ENCODE peak calls at places on chromosomes 16 and 17, in nine cellular contexts. One of them, this sample, is unnamed.

GRCh38 chr16:80274576-80275191 is 266.1 kb upstream of the DYNLRB2 start:
- DNase-seq in cardiac muscle cell: peak
- DNase-seq in OCI-LY7: no peak
- DNase-seq in lower lobe of right lung: no peak
- DNase-seq in lower leg skin: no peak
- DNase-seq in colonic mucosa: no peak
- DNase-seq in endothelial cell of umbilical vein: no peak
- DNase-seq in mammary epithelial cell: peak
- DNase-seq in ovary: no peak
- DNase-seq in this sample: no peak

GRCh38 chr17:44916781-44917241 is 1.5 kb upstream of the GFAP start:
- DNase-seq in mammary epithelial cell: peak
- DNase-seq in OCI-LY7: no peak
- DNase-seq in lower leg skin: no peak
- DNase-seq in lower lobe of right lung: peak
- DNase-seq in colonic mucosa: no peak
- DNase-seq in ovary: no peak
- DNase-seq in endothelial cell of umbilical vein: peak
- DNase-seq in cardiac muscle cell: peak
- DNase-seq in this sample: no peak

GRCh38 chr17:11986179-11986938 is 10.9 kb downstream of the ZNF18 start:
- DNase-seq in lower leg skin: peak
- DNase-seq in colonic mucosa: no peak
- DNase-seq in endothelial cell of umbilical vein: no peak
- DNase-seq in OCI-LY7: no peak
- DNase-seq in ovary: no peak
- DNase-seq in mammary epithelial cell: no peak
- DNase-seq in lower lobe of right lung: no peak
- DNase-seq in cardiac muscle cell: peak
- DNase-seq in this sample: no peak

GRCh38 chr16:10967981-10968380 is 23.6 kb downstream of the CLEC16A start:
- DNase-seq in cardiac muscle cell: peak
- DNase-seq in OCI-LY7: no peak
- DNase-seq in endothelial cell of umbilical vein: no peak
- DNase-seq in colonic mucosa: no peak
- DNase-seq in lower leg skin: no peak
- DNase-seq in lower lobe of right lung: no peak
- DNase-seq in ovary: no peak
- DNase-seq in mammary epithelial cell: no peak
- DNase-seq in this sample: no peak

GRCh38 chr16:28876973-28877641 is 1.2 kb upstream of the ATP2A1 start:
- DNase-seq in cardiac muscle cell: no peak
- DNase-seq in mammary epithelial cell: no peak
- DNase-seq in ovary: no peak
- DNase-seq in colonic mucosa: no peak
- DNase-seq in endothelial cell of umbilical vein: no peak
- DNase-seq in lower lobe of right lung: no peak
- DNase-seq in OCI-LY7: no peak
- DNase-seq in lower leg skin: no peak
- DNase-seq in this sample: no peak

GRCh38 chr17:33243732-33244131 is 49.4 kb downstream of the ASIC2 start:
- DNase-seq in OCI-LY7: no peak
- DNase-seq in ovary: no peak
- DNase-seq in cardiac muscle cell: no peak
- DNase-seq in lower lobe of right lung: no peak
- DNase-seq in lower leg skin: no peak
- DNase-seq in colonic mucosa: no peak
- DNase-seq in mammary epithelial cell: no peak
- DNase-seq in endothelial cell of umbilical vein: no peak
- DNase-seq in this sample: no peak

GRCh38 chr17:40596261-40596919 is 31.1 kb upstream of the CCR7 start:
- DNase-seq in ovary: no peak
- DNase-seq in mammary epithelial cell: peak
- DNase-seq in endothelial cell of umbilical vein: no peak
- DNase-seq in lower leg skin: no peak
- DNase-seq in colonic mucosa: no peak
- DNase-seq in OCI-LY7: peak
- DNase-seq in lower lobe of right lung: no peak
- DNase-seq in cardiac muscle cell: no peak
- DNase-seq in this sample: peak

GRCh38 chr17:35010093-35010492 is 29.8 kb downstream of the LIG3 start:
- DNase-seq in ovary: no peak
- DNase-seq in OCI-LY7: no peak
- DNase-seq in endothelial cell of umbilical vein: no peak
- DNase-seq in lower leg skin: no peak
- DNase-seq in cardiac muscle cell: no peak
- DNase-seq in lower lobe of right lung: no peak
- DNase-seq in colonic mucosa: no peak
- DNase-seq in mammary epithelial cell: no peak
- DNase-seq in this sample: no peak

GRCh38 chr17:40301315-40301714 is 7.7 kb upstream of the RARA start:
- DNase-seq in colonic mucosa: no peak
- DNase-seq in cardiac muscle cell: no peak
- DNase-seq in endothelial cell of umbilical vein: no peak
- DNase-seq in mammary epithelial cell: no peak
- DNase-seq in lower leg skin: no peak
- DNase-seq in OCI-LY7: no peak
- DNase-seq in ovary: no peak
- DNase-seq in lower lobe of right lung: no peak
- DNase-seq in this sample: no peak

GRCh38 chr17:77266213-77266612 is 125.4 kb downstream of the SEC14L1 start:
- DNase-seq in ovary: no peak
- DNase-seq in cardiac muscle cell: no peak
- DNase-seq in lower lobe of right lung: no peak
- DNase-seq in endothelial cell of umbilical vein: no peak
- DNase-seq in lower leg skin: no peak
- DNase-seq in colonic mucosa: no peak
- DNase-seq in mammary epithelial cell: no peak
- DNase-seq in OCI-LY7: no peak
- DNase-seq in this sample: no peak

GRCh38 chr17:68820825-68821481 is 134.2 kb downstream of the ABCA8 start:
- DNase-seq in OCI-LY7: no peak
- DNase-seq in cardiac muscle cell: peak
- DNase-seq in lower leg skin: no peak
- DNase-seq in mammary epithelial cell: no peak
- DNase-seq in endothelial cell of umbilical vein: peak
- DNase-seq in ovary: no peak
- DNase-seq in colonic mucosa: no peak
- DNase-seq in lower lobe of right lung: no peak
- DNase-seq in this sample: no peak

GRCh38 chr16:75443301-75443700 is 10.0 kb upstream of the CFDP1 start:
- DNase-seq in mammary epithelial cell: no peak
- DNase-seq in ovary: no peak
- DNase-seq in OCI-LY7: no peak
- DNase-seq in cardiac muscle cell: peak
- DNase-seq in lower lobe of right lung: no peak
- DNase-seq in lower leg skin: no peak
- DNase-seq in endothelial cell of umbilical vein: no peak
- DNase-seq in colonic mucosa: no peak
- DNase-seq in this sample: no peak

GRCh38 chr16:26665166-26665939 is 401.4 kb upstream of the C16orf82 start:
- DNase-seq in colonic mucosa: no peak
- DNase-seq in endothelial cell of umbilical vein: no peak
- DNase-seq in ovary: no peak
- DNase-seq in OCI-LY7: no peak
- DNase-seq in cardiac muscle cell: no peak
- DNase-seq in mammary epithelial cell: no peak
- DNase-seq in lower lobe of right lung: no peak
- DNase-seq in lower leg skin: no peak
- DNase-seq in this sample: peak

GRCh38 chr16:289395-289997 is 6.5 kb downstream of the PDIA2 start:
- DNase-seq in ovary: no peak
- DNase-seq in cardiac muscle cell: no peak
- DNase-seq in endothelial cell of umbilical vein: no peak
- DNase-seq in OCI-LY7: no peak
- DNase-seq in mammary epithelial cell: no peak
- DNase-seq in lower lobe of right lung: no peak
- DNase-seq in colonic mucosa: no peak
- DNase-seq in lower leg skin: no peak
- DNase-seq in this sample: no peak

GRCh38 chr16:58127634-58128033 is 1.5 kb downstream of the CFAP20 start:
- DNase-seq in lower lobe of right lung: no peak
- DNase-seq in lower leg skin: no peak
- DNase-seq in endothelial cell of umbilical vein: peak
- DNase-seq in cardiac muscle cell: no peak
- DNase-seq in mammary epithelial cell: peak
- DNase-seq in ovary: no peak
- DNase-seq in OCI-LY7: peak
- DNase-seq in colonic mucosa: no peak
- DNase-seq in this sample: no peak

GRCh38 chr16:11087691-11088431 is 143.5 kb downstream of the CLEC16A start:
- DNase-seq in mammary epithelial cell: no peak
- DNase-seq in colonic mucosa: no peak
- DNase-seq in lower lobe of right lung: no peak
- DNase-seq in lower leg skin: no peak
- DNase-seq in endothelial cell of umbilical vein: no peak
- DNase-seq in OCI-LY7: peak
- DNase-seq in ovary: no peak
- DNase-seq in cardiac muscle cell: no peak
- DNase-seq in this sample: no peak

GRCh38 chr16:19481291-19481690 is 40.6 kb downstream of the GDE1 start:
- DNase-seq in mammary epithelial cell: no peak
- DNase-seq in endothelial cell of umbilical vein: no peak
- DNase-seq in OCI-LY7: no peak
- DNase-seq in ovary: no peak
- DNase-seq in lower leg skin: no peak
- DNase-seq in lower lobe of right lung: no peak
- DNase-seq in colonic mucosa: no peak
- DNase-seq in cardiac muscle cell: peak
- DNase-seq in this sample: no peak
- H3K4me3 ChIP-seq in mammary epithelial cell: no peak
- H3K4me3 ChIP-seq in endothelial cell of umbilical vein: no peak
- H3K4me3 ChIP-seq in OCI-LY7: no peak
- H3K4me3 ChIP-seq in ovary: no peak
- H3K4me3 ChIP-seq in lower leg skin: no peak
- H3K4me3 ChIP-seq in lower lobe of right lung: no peak
- H3K4me3 ChIP-seq in colonic mucosa: no peak
- H3K4me3 ChIP-seq in cardiac muscle cell: no peak
- H3K4me3 ChIP-seq in this sample: no peak

GRCh38 chr16:89275284-89275584 is 57.7 kb downstream of the ZNF778 start:
- DNase-seq in cardiac muscle cell: no peak
- DNase-seq in ovary: no peak
- DNase-seq in OCI-LY7: no peak
- DNase-seq in endothelial cell of umbilical vein: no peak
- DNase-seq in lower lobe of right lung: no peak
- DNase-seq in colonic mucosa: no peak
- DNase-seq in mammary epithelial cell: no peak
- DNase-seq in lower leg skin: no peak
- DNase-seq in this sample: no peak
- TF ChIP-seq CTCF in cardiac muscle cell: no peak
- TF ChIP-seq CTCF in ovary: no peak
- TF ChIP-seq CTCF in OCI-LY7: no peak
- TF ChIP-seq CTCF in endothelial cell of umbilical vein: no peak
- TF ChIP-seq CTCF in lower lobe of right lung: no peak
- TF ChIP-seq CTCF in colonic mucosa: no peak
- TF ChIP-seq CTCF in mammary epithelial cell: no peak
- TF ChIP-seq CTCF in lower leg skin: no peak
- TF ChIP-seq CTCF in this sample: no peak

DNA sequence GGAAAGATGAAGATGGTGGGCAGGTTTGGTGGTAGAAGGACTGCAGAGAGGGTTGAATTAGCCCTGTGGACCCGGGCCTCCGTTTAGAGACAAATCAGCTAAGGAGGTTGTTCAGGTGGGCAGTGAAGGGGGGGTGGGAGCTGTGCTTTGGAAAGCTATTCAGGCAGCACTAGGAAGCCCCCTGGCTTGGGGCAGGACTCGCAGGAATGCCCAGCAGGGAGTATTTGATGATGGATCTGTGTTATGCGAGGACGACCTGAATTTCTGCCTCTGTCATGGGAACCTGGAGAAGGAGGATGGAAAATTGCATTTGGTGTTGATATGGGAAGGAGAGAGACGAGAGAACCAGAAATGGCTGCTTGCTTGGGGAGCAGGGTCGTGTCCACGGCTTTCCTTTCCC is 3.5 kb downstream of the SPDYE4 start:
- DNase-seq in lower lobe of right lung: no peak
- DNase-seq in mammary epithelial cell: no peak
- DNase-seq in colonic mucosa: no peak
- DNase-seq in endothelial cell of umbilical vein: no peak
- DNase-seq in lower leg skin: no peak
- DNase-seq in OCI-LY7: no peak
- DNase-seq in ovary: no peak
- DNase-seq in cardiac muscle cell: no peak
- DNase-seq in this sample: peak
- H3K4me3 ChIP-seq in lower lobe of right lung: no peak
- H3K4me3 ChIP-seq in mammary epithelial cell: no peak
- H3K4me3 ChIP-seq in colonic mucosa: no peak
- H3K4me3 ChIP-seq in endothelial cell of umbilical vein: no peak
- H3K4me3 ChIP-seq in lower leg skin: no peak
- H3K4me3 ChIP-seq in OCI-LY7: no peak
- H3K4me3 ChIP-seq in ovary: no peak
- H3K4me3 ChIP-seq in cardiac muscle cell: no peak
- H3K4me3 ChIP-seq in this sample: no peak

GRCh38 chr16:69311533-69312388 is 611 bp downstream of the VPS4A start:
- DNase-seq in cardiac muscle cell: peak
- DNase-seq in mammary epithelial cell: peak
- DNase-seq in lower lobe of right lung: peak
- DNase-seq in ovary: no peak
- DNase-seq in endothelial cell of umbilical vein: no peak
- DNase-seq in OCI-LY7: peak
- DNase-seq in lower leg skin: no peak
- DNase-seq in colonic mucosa: peak
- DNase-seq in this sample: no peak
- TF ChIP-seq CTCF in cardiac muscle cell: no peak
- TF ChIP-seq CTCF in mammary epithelial cell: peak
- TF ChIP-seq CTCF in lower lobe of right lung: no peak
- TF ChIP-seq CTCF in ovary: no peak
- TF ChIP-seq CTCF in endothelial cell of umbilical vein: no peak
- TF ChIP-seq CTCF in OCI-LY7: peak
- TF ChIP-seq CTCF in lower leg skin: no peak
- TF ChIP-seq CTCF in colonic mucosa: no peak
- TF ChIP-seq CTCF in this sample: no peak

DNA sequence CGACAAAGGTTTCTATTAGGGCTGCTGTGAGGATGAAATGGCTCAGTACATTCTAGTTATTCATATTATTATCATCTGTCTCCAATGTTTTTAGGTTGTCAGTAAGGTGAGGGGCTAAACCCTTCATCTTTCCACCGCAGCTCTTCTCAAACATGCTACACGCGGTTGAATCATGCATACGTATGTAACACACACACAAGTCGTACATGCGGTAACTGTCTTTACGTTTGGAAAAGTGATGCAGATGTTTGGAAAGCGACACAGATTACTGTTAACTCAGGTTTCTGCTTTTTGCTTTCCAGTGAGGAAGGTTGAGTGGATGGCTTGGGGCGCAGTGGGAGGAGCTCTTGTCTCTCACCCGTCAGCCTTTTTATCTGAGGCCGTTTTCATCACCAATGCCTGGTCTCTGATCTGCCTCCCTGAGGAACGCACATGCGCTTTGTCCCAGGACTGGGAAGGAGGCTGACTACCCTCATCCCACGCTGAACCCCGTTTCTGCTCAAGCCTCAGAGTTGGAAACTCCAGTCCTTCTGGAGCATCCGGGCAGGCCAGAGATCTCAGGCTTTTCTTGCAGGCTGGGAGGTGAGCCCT is 3.2 kb upstream of the FOXL1 start:
- DNase-seq in ovary: no peak
- DNase-seq in endothelial cell of umbilical vein: no peak
- DNase-seq in cardiac muscle cell: no peak
- DNase-seq in colonic mucosa: no peak
- DNase-seq in mammary epithelial cell: no peak
- DNase-seq in lower lobe of right lung: no peak
- DNase-seq in OCI-LY7: no peak
- DNase-seq in lower leg skin: no peak
- DNase-seq in this sample: no peak
- H3K4me3 ChIP-seq in ovary: no peak
- H3K4me3 ChIP-seq in endothelial cell of umbilical vein: peak
- H3K4me3 ChIP-seq in cardiac muscle cell: peak
- H3K4me3 ChIP-seq in colonic mucosa: peak
- H3K4me3 ChIP-seq in mammary epithelial cell: no peak
- H3K4me3 ChIP-seq in lower lobe of right lung: peak
- H3K4me3 ChIP-seq in OCI-LY7: no peak
- H3K4me3 ChIP-seq in lower leg skin: no peak
- H3K4me3 ChIP-seq in this sample: no peak